ENCODE peak calls at places on chromosomes 6 and 20, in nine cellular contexts. O, G, Q, B, W, D, R, V and L are unnamed samples.

GRCh38 chr6:128271527-128271926 is 248.9 kb downstream of the PTPRK start:
- DNase-seq in O (no peak), G (peak; percentile 35), Q (no peak), B (no peak), W (peak; percentile 22), D (no peak), R (no peak), V (no peak), L (peak; percentile 14)

GRCh38 chr6:147116043-147116442 is 88.2 kb upstream of the STXBP5 start:
- DNase-seq in O (no peak), G (no peak), Q (no peak), B (no peak), W (no peak), D (no peak), R (no peak), V (no peak), L (no peak)

GRCh38 chr6:164640946-164641345 is 668.5 kb downstream of the C6orf118 start:
- DNase-seq in O (no peak), G (no peak), Q (no peak), B (no peak), W (no peak), D (no peak), R (no peak), V (no peak), L (no peak)

GRCh38 chr6:73943401-73943800 is 247.4 kb downstream of the CD109 start:
- DNase-seq in O (no peak), G (no peak), Q (no peak), B (no peak), W (no peak), D (no peak), R (no peak), V (no peak), L (no peak)

GRCh38 chr6:100944644-100945043 is 63.5 kb upstream of the ASCC3 start:
- DNase-seq in O (no peak), G (no peak), Q (no peak), B (no peak), W (no peak), D (no peak), R (no peak), V (no peak), L (no peak)

GRCh38 chr20:2149507-2149906 is 47.9 kb downstream of the STK35 start:
- DNase-seq in O (no peak), G (no peak), Q (no peak), B (no peak), W (peak; percentile 15), D (no peak), R (no peak), V (no peak), L (no peak)

GRCh38 chr6:56050530-56050929 is 175.1 kb upstream of the BMP5 start:
- DNase-seq in O (no peak), G (no peak), Q (no peak), B (no peak), W (no peak), D (no peak), R (no peak), V (no peak), L (no peak)

GRCh38 chr6:165618241-165618640 is 44.8 kb downstream of the PDE10A start:
- DNase-seq in O (no peak), G (no peak), Q (no peak), B (no peak), W (no peak), D (no peak), R (no peak), V (no peak), L (no peak)

GRCh38 chr6:168060521-168060931 is 18.5 kb downstream of the FRMD1 start:
- DNase-seq in O (no peak), G (peak; percentile 91), Q (peak; percentile 16), B (peak; percentile 66), W (peak; percentile 79), D (no peak), R (peak; percentile 34), V (peak; percentile 16), L (peak; percentile 20)

DNA sequence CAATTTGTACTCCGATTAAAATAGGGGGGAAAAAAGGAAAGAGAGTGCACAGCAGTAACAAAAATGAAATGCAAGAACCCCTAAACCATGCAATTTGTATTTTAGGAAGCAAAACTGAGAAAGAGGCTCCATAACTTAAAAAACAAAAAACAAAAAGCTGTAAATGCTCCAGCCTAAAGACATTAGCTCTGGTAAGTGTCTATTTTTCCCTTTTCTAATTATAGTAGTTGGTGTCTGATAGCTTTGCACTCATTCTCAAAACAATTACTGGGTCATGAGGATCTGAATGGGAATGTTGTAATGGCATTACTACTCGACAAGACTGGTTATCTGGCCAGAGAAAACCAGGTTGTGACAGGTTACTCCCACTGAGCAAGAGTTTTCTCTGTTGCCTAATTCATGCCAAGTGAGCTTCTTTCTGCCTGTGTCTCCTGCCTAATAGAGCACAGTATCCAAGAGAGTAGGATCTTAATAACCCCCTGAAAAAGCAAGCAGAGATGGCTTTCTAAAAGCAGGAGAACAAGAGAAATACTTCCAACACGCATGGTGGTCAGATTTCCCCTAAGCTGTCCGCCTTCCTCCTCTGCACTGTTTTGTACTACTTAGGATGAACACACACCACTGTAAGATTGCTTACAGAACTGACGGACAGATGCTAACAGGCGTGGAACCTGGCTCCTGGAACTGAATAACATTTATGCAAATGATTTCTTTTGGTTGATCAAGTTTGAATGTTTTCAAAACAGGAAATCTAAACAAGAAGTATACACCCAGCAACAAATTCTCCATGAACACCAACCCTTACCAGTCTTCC is 86.4 kb downstream of the FKBP5 start:
- DNase-seq in O (peak; percentile 51), G (peak; percentile 86), Q (no peak), B (no peak), W (peak; percentile 82), D (peak; percentile 59), R (no peak), V (peak; percentile 47), L (peak; percentile 64)
- H3K4me3 ChIP-seq in O (peak overlapping the region; percentile 3), G (peak overlapping the region; percentile 5), Q (peak overlapping the region; percentile 11), B (no peak overlapping the region), W (peak overlapping the region; percentile 7), D (no peak overlapping the region), R (no peak overlapping the region), V (no peak overlapping the region), L (peak overlapping the region; percentile 9)

DNA sequence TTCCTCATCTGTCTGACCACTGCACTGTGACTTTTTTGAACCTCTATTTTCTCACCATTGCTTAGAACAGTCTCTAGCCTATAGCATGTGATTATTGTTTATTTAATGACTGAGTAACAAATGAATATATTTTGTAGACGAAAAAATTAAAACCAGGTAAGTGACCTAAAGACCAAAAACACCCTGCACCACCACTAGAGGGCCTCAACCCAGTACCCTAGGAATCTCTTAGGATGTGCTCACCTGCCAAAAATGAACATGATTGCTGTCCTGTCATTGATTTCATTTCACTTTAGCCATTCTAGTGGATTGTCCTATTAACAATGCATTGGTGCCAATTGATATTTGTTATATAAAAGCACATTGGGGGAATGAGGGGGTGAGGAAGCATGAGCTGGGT is 199.1 kb downstream of the COL9A1 start:
- DNase-seq in O (no peak), G (no peak), Q (no peak), B (no peak), W (no peak), D (no peak), R (no peak), V (no peak), L (no peak)
- TF ChIP-seq CTCF in O (peak; percentile 33), G (peak; percentile 46), Q (peak; percentile 57), B (no peak), W (peak; percentile 51), D (peak; percentile 38), R (peak; percentile 34), V (peak; percentile 38), L (peak; percentile 38)

GRCh38 chr20:63833776-63834544 is 2.9 kb upstream of the ZBTB46 start:
- DNase-seq in O (no peak), G (no peak), Q (peak; percentile 74), B (peak; percentile 53), W (peak; percentile 44), D (no peak), R (no peak), V (no peak), L (no peak)

GRCh38 chr20:63831696-63832686 is 927 bp upstream of the ZBTB46 start:
- DNase-seq in O (no peak), G (peak; percentile 59), Q (no peak), B (peak; percentile 66), W (no peak), D (no peak), R (no peak), V (no peak), L (no peak)

GRCh38 chr20:63835031-63835858 is 4.2 kb upstream of the ZBTB46 start:
- DNase-seq in O (peak; percentile 41), G (peak; percentile 99), Q (peak; percentile 96), B (peak; percentile 94), W (peak; percentile 97), D (no peak), R (peak; percentile 84), V (peak; percentile 95), L (peak; percentile 71)

GRCh38 chr20:63836335-63837133 is 5.5 kb upstream of the ZBTB46 start:
- DNase-seq in O (no peak), G (no peak), Q (no peak), B (no peak), W (no peak), D (no peak), R (no peak), V (no peak), L (no peak)

DNA sequence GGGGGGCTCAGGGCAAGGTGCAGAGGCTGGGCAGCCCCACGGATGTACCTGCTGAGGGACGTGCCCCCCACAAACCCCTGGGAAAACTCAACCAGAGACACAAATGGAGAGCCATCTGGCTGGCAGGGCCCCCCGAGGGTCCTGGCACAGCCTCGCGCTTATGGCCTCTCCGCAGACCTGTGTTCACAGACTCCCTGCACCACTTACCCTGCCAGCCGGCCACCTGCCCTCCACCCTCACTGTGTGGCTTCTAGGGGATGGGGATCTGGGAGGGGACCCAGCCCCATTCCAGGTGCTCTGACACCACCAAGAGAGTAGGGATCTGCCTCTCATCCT is 3.4 kb upstream of the ZBTB46 start:
- DNase-seq in O (no peak), G (no peak), Q (no peak), B (peak; percentile 69), W (no peak), D (no peak), R (no peak), V (no peak), L (no peak)
- H3K4me3 ChIP-seq in O (no peak overlapping the region), G (no peak overlapping the region), Q (no peak overlapping the region), B (no peak overlapping the region), W (no peak overlapping the region), D (no peak overlapping the region), R (no peak overlapping the region), V (no peak overlapping the region), L (no peak overlapping the region)

GRCh38 chr6:91142154-91142553 is 555.3 kb upstream of the MAP3K7 start:
- DNase-seq in O (no peak), G (no peak), Q (no peak), B (no peak), W (no peak), D (no peak), R (no peak), V (no peak), L (peak; percentile 52)

GRCh38 chr6:91132461-91132860 is 545.6 kb upstream of the MAP3K7 start:
- DNase-seq in O (no peak), G (peak; percentile 43), Q (no peak), B (no peak), W (peak; percentile 4), D (no peak), R (no peak), V (peak; percentile 70), L (no peak)

GRCh38 chr6:91135406-91135805 is 548.5 kb upstream of the MAP3K7 start:
- DNase-seq in O (no peak), G (no peak), Q (no peak), B (no peak), W (no peak), D (no peak), R (no peak), V (no peak), L (no peak)

GRCh38 chr6:91141352-91141751 is 554.5 kb upstream of the MAP3K7 start:
- DNase-seq in O (no peak), G (no peak), Q (no peak), B (no peak), W (no peak), D (peak; percentile 26), R (no peak), V (no peak), L (no peak)

GRCh38 chr6:91137286-91137685 is 550.4 kb upstream of the MAP3K7 start:
- DNase-seq in O (no peak), G (no peak), Q (no peak), B (no peak), W (no peak), D (no peak), R (no peak), V (no peak), L (no peak)
- TF ChIP-seq CTCF in O (no peak), G (no peak), Q (no peak), B (no peak), W (no peak), D (no peak), R (no peak), V (no peak), L (no peak)